ENCODE peak calls at places on chromosome 5, in five cellular contexts. W is putamen, R is ELR, K is RWPE1, C is Calu3. M is an unnamed sample.

GRCh38 chr5:132446621-132447020 is 44.0 kb downstream of the IRF1 start:
- DNase-seq in W (peak), R (peak), K (no peak), C (no peak), M (peak)

GRCh38 chr5:95901676-95902646 is 59.7 kb downstream of the ELL2 start:
- DNase-seq in W (no peak), R (peak), K (peak), C (peak), M (no peak)

GRCh38 chr5:136212252-136212721 is 19.3 kb upstream of the SMIM32 start:
- DNase-seq in W (peak), R (peak), K (peak), C (peak), M (peak)

GRCh38 chr5:142056831-142057696 is 44.2 kb upstream of the GNPDA1 start:
- DNase-seq in W (peak), R (no peak), K (no peak), C (no peak), M (peak)

GRCh38 chr5:64632251-64632650 is 58.1 kb upstream of the SHISAL2B start:
- DNase-seq in W (peak), R (no peak), K (no peak), C (no peak), M (no peak)

GRCh38 chr5:139638736-139639618 is 9.2 kb upstream of the CXXC5 start:
- DNase-seq in W (no peak), R (no peak), K (no peak), C (no peak), M (no peak)

GRCh38 chr5:77892061-77893010 is 116.2 kb upstream of the TBCA start:
- DNase-seq in W (no peak), R (no peak), K (no peak), C (no peak), M (no peak)

GRCh38 chr5:115888027-115888426 is 46.3 kb downstream of the AP3S1 start:
- DNase-seq in W (no peak), R (peak), K (no peak), C (no peak), M (peak)

GRCh38 chr5:57700484-57700883 is 217.9 kb upstream of the ACTBL2 start:
- DNase-seq in W (no peak), R (no peak), K (no peak), C (no peak), M (no peak)

GRCh38 chr5:141430332-141431113 is at the start of gene PCDHGA12:
- DNase-seq in W (peak), R (peak), K (peak), C (no peak), M (peak)

M was measured in midbrain.